ENCODE peak calls at places on chromosomes 5 and 9, in seven cellular contexts. K is stimulated activated CD4-positive, alpha-beta T cell treated with anti-CD3 and anti-CD28 coated beads, Interleukin-1b, Interleukin-23, amount 100 ng/mL, for 1 hour; A is T1000; Q is mesothelial cell of epicardium; P is WTC11; J is NCI-H774; I is Peyer's patch. B is an unnamed sample.

GRCh38 chr5:135246923-135247795 is 151.9 kb downstream of the MACROH2A1 start:
- DNase-seq in K (no peak), A (peak; percentile 81), Q (no peak), P (no peak), J (no peak), I (no peak), B (no peak)

GRCh38 chr9:17574342-17574741 is 4.5 kb upstream of the SH3GL2 start:
- DNase-seq in K (no peak), A (no peak), Q (no peak), P (no peak), J (no peak), I (no peak), B (no peak)

GRCh38 chr5:179270581-179271300 is 74.5 kb downstream of the ADAMTS2 start:
- DNase-seq in K (no peak), A (no peak), Q (no peak), P (peak; percentile 6), J (no peak), I (no peak), B (peak; percentile 22)

GRCh38 chr5:172444626-172445365 is 9.5 kb downstream of the SH3PXD2B start:
- DNase-seq in K (no peak), A (no peak), Q (no peak), P (no peak), J (no peak), I (no peak), B (no peak)

GRCh38 chr9:114097613-114098020 is 1.5 kb downstream of the KIF12 start:
- DNase-seq in K (no peak), A (no peak), Q (no peak), P (no peak), J (no peak), I (no peak), B (peak; percentile 66)

GRCh38 chr9:135791431-135792267 is 89.7 kb downstream of the KCNT1 start:
- DNase-seq in K (no peak), A (no peak), Q (no peak), P (no peak), J (peak; percentile 12), I (no peak), B (no peak)

GRCh38 chr5:120405923-120406322 is 58.2 kb upstream of the PRR16 start:
- DNase-seq in K (no peak), A (no peak), Q (no peak), P (no peak), J (no peak), I (no peak), B (no peak)

GRCh38 chr5:97840643-97841042 is 657.6 kb upstream of the RIOK2 start:
- DNase-seq in K (no peak), A (no peak), Q (no peak), P (no peak), J (no peak), I (no peak), B (no peak)

GRCh38 chr5:109455598-109456096 is 45.9 kb upstream of the PJA2 start:
- DNase-seq in K (no peak), A (peak; percentile 73), Q (no peak), P (no peak), J (peak; percentile 19), I (no peak), B (no peak)

GRCh38 chr5:160291467-160291866 is 20.9 kb downstream of the CCNJL start:
- DNase-seq in K (no peak), A (no peak), Q (no peak), P (no peak), J (no peak), I (no peak), B (no peak)

GRCh38 chr5:180639743-180640300 is 9.6 kb downstream of the FLT4 start:
- DNase-seq in K (no peak), A (no peak), Q (no peak), P (peak; percentile 10), J (no peak), I (no peak), B (peak; percentile 26)

GRCh38 chr9:110875275-110875674 is 163.0 kb downstream of the LPAR1 start:
- DNase-seq in K (no peak), A (no peak), Q (no peak), P (peak; percentile 68), J (no peak), I (no peak), B (peak; percentile 51)

GRCh38 chr5:32504923-32505596 is 60.5 kb upstream of the ZFR start:
- DNase-seq in K (no peak), A (peak; percentile 54), Q (no peak), P (no peak), J (no peak), I (no peak), B (peak; percentile 64)

GRCh38 chr5:38099205-38100144 is 158.9 kb upstream of the EGFLAM start:
- DNase-seq in K (no peak), A (no peak), Q (no peak), P (no peak), J (no peak), I (no peak), B (no peak)

GRCh38 chr5:68277427-68277826 is 61.9 kb downstream of the PIK3R1 start:
- DNase-seq in K (no peak), A (no peak), Q (no peak), P (no peak), J (no peak), I (no peak), B (no peak)

GRCh38 chr5:74094096-74094778 is 468.2 kb downstream of the ARHGEF28 start:
- DNase-seq in K (no peak), A (no peak), Q (no peak), P (no peak), J (no peak), I (no peak), B (no peak)

GRCh38 chr5:124741711-124742496 is 4.5 kb downstream of the ZNF608 start:
- DNase-seq in K (no peak), A (peak; percentile 15), Q (no peak), P (no peak), J (no peak), I (no peak), B (peak; percentile 53)

GRCh38 chr5:15717002-15717401 is 217.0 kb downstream of the FBXL7 start:
- DNase-seq in K (no peak), A (no peak), Q (no peak), P (no peak), J (no peak), I (no peak), B (no peak)

GRCh38 chr5:133460172-133460758 is 152.1 kb downstream of the FSTL4 start:
- DNase-seq in K (no peak), A (no peak), Q (no peak), P (peak; percentile 80), J (peak; percentile 7), I (no peak), B (peak; percentile 43)

GRCh38 chr9:137266589-137267453 is 10.7 kb upstream of the TOR4A start:
- DNase-seq in K (no peak), A (no peak), Q (no peak), P (no peak), J (no peak), I (no peak), B (no peak)